ENCODE peak calls at places on chromosomes 11 and 22, in nine cellular contexts. R, Y, P, K, F, I, W, G and N are unnamed samples.

GRCh38 chr11:127628463-127628785 is 627.9 kb upstream of the KIRREL3 start:
- DNase-seq in R (no peak), Y (no peak), P (no peak), K (no peak), F (no peak), I (no peak), W (no peak), G (no peak), N (no peak)

GRCh38 chr11:78339483-78339882 is 78.1 kb downstream of the GAB2 start:
- DNase-seq in R (no peak), Y (no peak), P (no peak), K (no peak), F (no peak), I (no peak), W (peak), G (no peak), N (no peak)

GRCh38 chr22:32850591-32851517 is 49.3 kb downstream of the TIMP3 start:
- DNase-seq in R (peak), Y (no peak), P (peak), K (no peak), F (peak), I (no peak), W (no peak), G (peak), N (peak)

GRCh38 chr22:36356708-36357694 is 30.8 kb downstream of the MYH9 start:
- DNase-seq in R (no peak), Y (no peak), P (no peak), K (no peak), F (no peak), I (no peak), W (no peak), G (peak), N (no peak)

GRCh38 chr11:67561971-67562560 is 21.5 kb upstream of the GSTP1 start:
- DNase-seq in R (no peak), Y (no peak), P (no peak), K (no peak), F (no peak), I (peak), W (no peak), G (peak), N (no peak)

GRCh38 chr11:76736773-76737495 is 46.2 kb upstream of the TSKU start:
- DNase-seq in R (no peak), Y (no peak), P (no peak), K (no peak), F (no peak), I (no peak), W (no peak), G (no peak), N (no peak)

GRCh38 chr22:25495286-25495685 is 69.2 kb upstream of the GRK3 start:
- DNase-seq in R (no peak), Y (no peak), P (no peak), K (no peak), F (no peak), I (no peak), W (no peak), G (peak), N (no peak)

GRCh38 chr22:24178502-24179440 is 2.5 kb upstream of the SUSD2 start:
- DNase-seq in R (no peak), Y (peak), P (no peak), K (no peak), F (no peak), I (peak), W (no peak), G (peak), N (no peak)

GRCh38 chr11:121634889-121635288 is 182.1 kb upstream of the SORL1-AS1 start:
- DNase-seq in R (no peak), Y (no peak), P (no peak), K (peak), F (peak), I (no peak), W (no peak), G (peak), N (peak)

GRCh38 chr22:31241936-31242335 is 29.8 kb downstream of the LIMK2 start:
- DNase-seq in R (no peak), Y (no peak), P (no peak), K (peak), F (peak), I (no peak), W (no peak), G (peak), N (peak)